ENCODE peak calls at places on chromosomes 13 and 19, in four cellular contexts. K is cardiac muscle cell, J is coronary artery, Z is amniotic epithelial cell. U is an unnamed sample.
A peak's percentile ranks its signal among the peaks of the same experiment; 100 is the strongest.

GRCh38 chr13:112638157-112638750 is 50.3 kb upstream of the TUBGCP3 start:
- DNase-seq in K (no peak), J (no peak), Z (no peak), U (no peak)

GRCh38 chr19:4719499-4719866 is 4.2 kb downstream of the DPP9 start:
- DNase-seq in K (no peak), J (no peak), Z (no peak), U (no peak)

GRCh38 chr13:43057653-43058317 is 34.4 kb downstream of the DNAJC15 start:
- DNase-seq in K (peak; percentile 38), J (no peak), Z (no peak), U (peak; percentile 60)

GRCh38 chr13:31029129-31029528 is 96.7 kb downstream of the TEX26 start:
- DNase-seq in K (no peak), J (no peak), Z (peak; percentile 57), U (no peak)

GRCh38 chr13:85314686-85315085 is 484.5 kb downstream of the SLITRK6 start:
- DNase-seq in K (no peak), J (no peak), Z (no peak), U (no peak)

GRCh38 chr19:45263013-45263412 is 11.9 kb downstream of the MARK4 start:
- DNase-seq in K (no peak), J (no peak), Z (no peak), U (no peak)

GRCh38 chr19:18895038-18895827 is 725 bp downstream of the CERS1 start:
- DNase-seq in K (peak; percentile 24), J (no peak), Z (no peak), U (peak; percentile 44)

GRCh38 chr19:35717665-35718344 is at the start of gene KMT2B:
- DNase-seq in K (peak; percentile 98), J (peak; percentile 96), Z (no peak), U (no peak)

GRCh38 chr19:41357746-41358145 is 4.0 kb upstream of the TGFB1 start:
- DNase-seq in K (no peak), J (no peak), Z (no peak), U (no peak)

GRCh38 chr13:113091211-113091771 is 14.3 kb upstream of the F7 start:
- DNase-seq in K (no peak), J (no peak), Z (no peak), U (no peak)

GRCh38 chr13:57946361-57946760 is 314.8 kb downstream of the PCDH17 start:
- DNase-seq in K (peak; percentile 0), J (no peak), Z (no peak), U (peak; percentile 9)

GRCh38 chr13:74202129-74202528 is 67.9 kb upstream of the KLF12 start:
- DNase-seq in K (peak; percentile 39), J (no peak), Z (no peak), U (no peak)

GRCh38 chr13:27455331-27455855 is 5.0 kb upstream of the MTIF3 start:
- DNase-seq in K (no peak), J (no peak), Z (no peak), U (no peak)

GRCh38 chr19:28582344-28582743 is 630.6 kb downstream of the UQCRFS1 start:
- DNase-seq in K (no peak), J (peak; percentile 46), Z (no peak), U (no peak)

GRCh38 chr19:6963937-6964336 is 57.3 kb downstream of the MBD3L2B start:
- DNase-seq in K (no peak), J (no peak), Z (no peak), U (peak; percentile 22)

GRCh38 chr13:35833571-35834305 is 297.4 kb downstream of the DCLK1 start:
- DNase-seq in K (no peak), J (no peak), Z (no peak), U (no peak)

GRCh38 chr19:35363711-35364425 is 5.6 kb downstream of the FFAR3 start:
- DNase-seq in K (no peak), J (no peak), Z (no peak), U (no peak)

GRCh38 chr19:55600336-55601028 is 394 bp downstream of the ZNF524 start:
- DNase-seq in K (no peak), J (no peak), Z (no peak), U (no peak)

GRCh38 chr19:12913011-12913561 is 6.0 kb downstream of the SYCE2 start:
- DNase-seq in K (peak; percentile 91), J (peak; percentile 87), Z (peak; percentile 39), U (no peak)

GRCh38 chr19:20060282-20060681 is 17.5 kb upstream of the ZNF90 start:
- DNase-seq in K (no peak), J (no peak), Z (no peak), U (no peak)

GRCh38 chr19:7673995-7674667 is 2.8 kb upstream of the MCEMP1 start:
- DNase-seq in K (peak; percentile 63), J (no peak), Z (peak; percentile 44), U (peak; percentile 76)

GRCh38 chr13:112813552-112813951 is 123.7 kb downstream of the ATP11A start:
- DNase-seq in K (no peak), J (no peak), Z (no peak), U (no peak)

GRCh38 chr13:40600145-40600751 is 66.2 kb downstream of the FOXO1 start:
- DNase-seq in K (no peak), J (no peak), Z (no peak), U (no peak)

GRCh38 chr19:28960586-28960985 is 252.4 kb downstream of the UQCRFS1 start:
- DNase-seq in K (no peak), J (no peak), Z (no peak), U (no peak)

GRCh38 chr13:44732503-44733098 is 156.5 kb upstream of the TSC22D1 start:
- DNase-seq in K (peak; percentile 62), J (no peak), Z (peak; percentile 44), U (peak; percentile 39)

GRCh38 chr19:52307275-52307674 is 10.3 kb downstream of the ZNF480 start:
- DNase-seq in K (peak; percentile 34), J (no peak), Z (peak; percentile 53), U (peak; percentile 8)

GRCh38 chr13:30319703-30320102 is 12.4 kb upstream of the KATNAL1 start:
- DNase-seq in K (peak; percentile 50), J (no peak), Z (no peak), U (no peak)

GRCh38 chr13:33119886-33120543 is 103.8 kb downstream of the KL start:
- DNase-seq in K (no peak), J (no peak), Z (no peak), U (peak; percentile 84)

GRCh38 chr19:51296331-51297093 is 14.9 kb upstream of the IGLON5 start:
- DNase-seq in K (peak; percentile 19), J (no peak), Z (no peak), U (no peak)

GRCh38 chr19:19083413-19084178 is 19.8 kb downstream of the SLC25A42 start:
- DNase-seq in K (no peak), J (no peak), Z (no peak), U (no peak)

GRCh38 chr19:1799695-1800342 is 12.3 kb downstream of the ATP8B3 start:
- DNase-seq in K (no peak), J (no peak), Z (no peak), U (no peak)

GRCh38 chr13:110245421-110245899 is 61.5 kb downstream of the COL4A1 start:
- DNase-seq in K (peak; percentile 69), J (no peak), Z (peak; percentile 68), U (no peak)

GRCh38 chr19:13984186-13984585 is 21.9 kb downstream of the RFX1 start:
- DNase-seq in K (no peak), J (no peak), Z (no peak), U (no peak)

GRCh38 chr19:37932985-37933953 is 26.3 kb downstream of the SIPA1L3 start:
- DNase-seq in K (peak; percentile 18), J (no peak), Z (peak; percentile 57), U (peak; percentile 77)

GRCh38 chr19:35615036-35615435 is 2.5 kb downstream of the HAUS5 start:
- DNase-seq in K (no peak), J (no peak), Z (no peak), U (no peak)

GRCh38 chr13:100301418-100301817 is 212.5 kb downstream of the PCCA start:
- DNase-seq in K (no peak), J (no peak), Z (no peak), U (no peak)

GRCh38 chr19:18737954-18738351 is 53.2 kb downstream of the COMP start:
- DNase-seq in K (no peak), J (no peak), Z (no peak), U (no peak)

GRCh38 chr13:23799945-23800344 is 89.3 kb downstream of the MIPEP start:
- DNase-seq in K (peak; percentile 17), J (no peak), Z (peak; percentile 56), U (no peak)

GRCh38 chr19:50728084-50728737 is 5.0 kb downstream of the CLEC11A start:
- DNase-seq in K (peak; percentile 94), J (no peak), Z (peak; percentile 71), U (no peak)

GRCh38 chr19:11111117-11111770 is 22.0 kb downstream of the LDLR start:
- DNase-seq in K (no peak), J (no peak), Z (no peak), U (no peak)